ENCODE peak calls at places on chromosomes 5 and 9, in five cellular contexts. R, M, D, C and S are unnamed samples.
A peak's percentile ranks its signal among the peaks of the same experiment; 100 is the strongest.

GRCh38 chr5:150219142-150219541 is 29.3 kb downstream of the SLC6A7 start:
- DNase-seq in D (no peak), R (no peak), M (no peak), C (peak; percentile 54), S (peak; percentile 12)

GRCh38 chr9:84970432-84970831 is 300.9 kb downstream of the NTRK2 start:
- DNase-seq in D (peak; percentile 90), C (no peak), M (no peak), R (no peak), S (no peak)

GRCh38 chr5:59058977-59059687 is 476.3 kb downstream of the RAB3C start:
- DNase-seq in C (no peak), D (no peak), R (no peak), M (no peak), S (no peak)

GRCh38 chr9:131876486-131876885 is 136.6 kb upstream of the RAPGEF1 start:
- DNase-seq in M (no peak), C (no peak), R (no peak), D (no peak), S (no peak)

GRCh38 chr5:134976841-134977240 is 9.1 kb downstream of the CATSPER3 start:
- DNase-seq in C (no peak), M (no peak), R (no peak), D (no peak), S (no peak)

GRCh38 chr9:124639637-124640036 is 131.5 kb downstream of the NR6A1 start:
- DNase-seq in D (no peak), M (no peak), C (no peak), R (no peak), S (no peak)

GRCh38 chr9:131290767-131291370 is 1.3 kb downstream of the PLPP7 start:
- DNase-seq in M (no peak), D (no peak), R (no peak), C (no peak), S (no peak)

GRCh38 chr5:32419791-32420190 is 24.7 kb downstream of the ZFR start:
- DNase-seq in C (no peak), R (no peak), M (no peak), D (no peak), S (no peak)

GRCh38 chr5:95519151-95519550 is 35.6 kb downstream of the SKIC3 start:
- DNase-seq in C (no peak), D (no peak), R (no peak), M (no peak), S (no peak)

GRCh38 chr5:163357636-163358035 is 79.8 kb upstream of the CCNG1 start:
- DNase-seq in D (no peak), M (no peak), R (no peak), C (no peak), S (no peak)

GRCh38 chr5:13019729-13020128 is 924.8 kb downstream of the DNAH5 start:
- DNase-seq in C (no peak), R (no peak), D (no peak), M (no peak), S (no peak)
- TF ChIP-seq CEBPB in C (no peak), R (no peak), D (no peak), M (no peak), S (no peak)

GRCh38 chr5:74019923-74020322 is 393.9 kb downstream of the ARHGEF28 start:
- DNase-seq in M (no peak), D (no peak), R (no peak), C (no peak), S (no peak)

GRCh38 chr5:74015716-74016115 is 389.7 kb downstream of the ARHGEF28 start:
- DNase-seq in M (no peak), R (no peak), C (no peak), D (no peak), S (no peak)

GRCh38 chr5:74017112-74017511 is 391.1 kb downstream of the ARHGEF28 start:
- DNase-seq in D (no peak), R (no peak), M (peak; percentile 61), C (no peak), S (no peak)

GRCh38 chr5:74016373-74016772 is 390.4 kb downstream of the ARHGEF28 start:
- DNase-seq in M (peak; percentile 27), D (peak; percentile 27), C (peak; percentile 51), R (peak; percentile 5), S (no peak)

DNA sequence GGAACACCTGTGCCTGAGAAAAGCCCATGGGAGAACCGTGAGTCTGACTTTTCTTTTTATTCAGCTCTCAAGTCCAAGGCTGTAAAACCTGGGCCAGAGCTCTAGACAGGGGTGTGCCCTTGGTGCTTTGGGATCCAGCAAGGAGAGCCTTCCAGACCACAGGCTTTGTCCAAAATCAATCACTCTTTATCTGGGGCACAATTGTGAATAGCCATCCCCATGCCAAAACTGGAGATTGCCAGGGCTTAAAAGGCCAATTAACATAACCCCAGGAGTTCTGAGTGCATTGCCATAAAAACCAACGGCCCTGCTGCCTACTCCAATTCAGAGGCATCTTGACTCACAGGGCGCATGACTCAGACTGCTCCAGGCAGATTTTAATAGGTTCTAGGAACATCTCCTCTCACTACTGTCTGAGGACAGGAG is 391.8 kb downstream of the ARHGEF28 start:
- DNase-seq in D (peak; percentile 33), C (no peak), R (no peak), M (peak; percentile 73), S (peak; percentile 47)
- TF ChIP-seq CEBPB in D (no peak), C (no peak), R (no peak), M (no peak), S (no peak)

GRCh38 chr5:115246361-115246991 is 16.2 kb downstream of the PGGT1B start:
- DNase-seq in D (peak; percentile 23), M (peak; percentile 35), C (peak; percentile 24), R (peak; percentile 49), S (peak; percentile 48)

GRCh38 chr5:115241881-115242642 is 20.6 kb downstream of the PGGT1B start:
- DNase-seq in R (peak; percentile 79), D (no peak), M (no peak), C (no peak), S (peak; percentile 34)

GRCh38 chr5:115243412-115243811 is 19.3 kb downstream of the PGGT1B start:
- DNase-seq in R (no peak), M (no peak), D (peak; percentile 3), C (no peak), S (peak; percentile 53)
- TF ChIP-seq CEBPB in R (no peak), M (no peak), D (no peak), C (no peak), S (no peak)

GRCh38 chr9:77440057-77440456 is 208.1 kb downstream of the GNA14 start:
- DNase-seq in C (no peak), R (no peak), D (no peak), M (no peak), S (peak; percentile 47)
- TF ChIP-seq CEBPB in C (no peak), R (no peak), D (no peak), M (no peak), S (no peak)

DNA sequence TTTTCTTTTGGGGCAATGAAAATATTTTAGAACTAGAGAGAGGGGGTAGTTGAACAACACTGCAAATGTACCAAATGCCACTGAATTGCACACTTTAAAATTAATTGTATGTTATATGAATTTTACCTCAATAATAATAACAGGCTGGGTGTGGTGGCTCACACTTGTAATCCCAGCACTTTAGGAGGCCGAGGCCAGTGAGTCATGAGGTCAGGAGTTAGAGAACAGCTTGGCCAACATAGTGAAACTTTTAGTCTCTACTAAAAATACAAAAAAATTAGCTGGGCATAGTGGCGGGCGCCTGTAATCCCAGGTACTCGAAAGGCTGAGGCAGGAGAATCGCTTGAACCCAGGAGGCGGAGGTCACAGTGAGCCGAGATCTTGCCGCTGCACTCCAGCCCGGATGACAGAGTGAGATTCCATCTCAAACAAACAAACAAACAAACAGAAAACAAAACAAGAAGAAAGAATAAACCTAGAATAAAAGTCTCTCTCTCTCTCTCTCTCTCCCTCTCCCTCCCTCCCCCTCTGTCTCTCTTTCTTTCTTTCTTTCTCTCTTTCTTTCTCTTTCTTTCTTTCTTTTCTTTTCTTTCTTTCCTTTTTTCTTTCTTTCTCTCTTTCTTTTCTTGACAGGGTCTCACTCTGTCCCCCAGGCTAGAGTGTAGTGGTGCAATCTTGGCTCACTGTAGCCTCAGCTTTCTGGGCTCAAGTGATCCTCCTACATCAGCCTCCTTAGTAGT is 91.1 kb downstream of the BASP1 start:
- DNase-seq in M (no peak), D (no peak), C (no peak), R (no peak), S (no peak)
- TF ChIP-seq CEBPB in M (no peak), D (no peak), C (no peak), R (no peak), S (no peak)

GRCh38 chr5:142830241-142831018 is 60.3 kb downstream of the ARHGAP26 start:
- DNase-seq in M (no peak), R (no peak), C (no peak), D (peak; percentile 71), S (peak; percentile 87)
- TF ChIP-seq CEBPB in M (no peak), R (no peak), C (no peak), D (no peak), S (no peak)

GRCh38 chr9:128370752-128371621 is at the start of gene URM1:
- DNase-seq in R (peak; percentile 93), D (peak; percentile 94), C (peak; percentile 96), M (peak; percentile 88), S (peak; percentile 95)

GRCh38 chr9:128371622-128372117 is 496 bp downstream of the URM1 start:
- DNase-seq in D (no peak), M (no peak), R (no peak), C (no peak), S (no peak)

GRCh38 chr9:128370367-128370751 is 815 bp upstream of the URM1 start:
- DNase-seq in C (no peak), R (no peak), D (no peak), M (no peak), S (no peak)

GRCh38 chr9:128372784-128373183 is 1.6 kb downstream of the URM1 start:
- DNase-seq in M (no peak), C (no peak), D (no peak), R (no peak), S (peak; percentile 68)

DNA sequence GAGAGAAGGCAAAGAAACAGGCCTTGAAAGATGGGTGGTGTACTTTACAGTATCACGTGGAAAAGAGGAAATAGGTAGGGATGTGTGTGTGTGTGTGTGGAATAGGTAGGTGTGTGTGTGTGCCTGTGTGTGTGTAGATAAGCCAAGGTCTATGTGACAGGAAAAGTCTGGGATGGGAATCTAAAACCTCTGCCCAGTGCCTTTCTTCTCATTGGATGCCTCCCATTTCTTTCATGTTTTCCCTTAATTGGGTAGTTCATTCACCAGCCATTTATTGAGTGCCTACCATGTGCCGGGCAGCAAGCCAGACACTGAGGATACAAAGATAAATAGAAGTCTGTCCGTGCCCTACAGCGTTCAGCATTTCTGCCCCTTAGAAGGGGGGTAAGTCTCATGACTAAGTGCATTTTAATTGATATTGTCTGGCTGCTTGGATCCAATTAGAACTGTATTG is 1.0 kb downstream of the URM1 start:
- DNase-seq in D (no peak), C (no peak), M (no peak), R (no peak), S (no peak)
- TF ChIP-seq CEBPB in D (no peak), C (no peak), M (no peak), R (no peak), S (no peak)